ENCODE peak calls at places on chromosomes 4 and X, in six cellular contexts. D is A549, W is HEK293T, V is K562, A is HepG2, P is GM12878. K is an unnamed sample.

GRCh38 chrX:153414838-153415552 is 3.7 kb downstream of the ZFP92 start:
- DNase-seq in D (no peak), W (no peak), V (no peak), A (no peak), P (no peak), K (no peak)

GRCh38 chr4:26525751-26526150 is 35.5 kb upstream of the CCKAR start:
- DNase-seq in D (no peak), W (no peak), V (no peak), A (no peak), P (no peak), K (peak)

GRCh38 chr4:4594531-4594930 is 52.7 kb upstream of the STX18 start:
- DNase-seq in D (no peak), W (no peak), V (no peak), A (no peak), P (no peak), K (no peak)

GRCh38 chr4:78288327-78288726 is 231.2 kb downstream of the FRAS1 start:
- DNase-seq in D (no peak), W (no peak), V (no peak), A (no peak), P (no peak), K (no peak)

GRCh38 chrX:118528089-118528753 is 32.6 kb downstream of the DOCK11 start:
- DNase-seq in D (no peak), W (no peak), V (no peak), A (no peak), P (peak), K (no peak)

GRCh38 chr4:24067781-24068193 is 177.9 kb upstream of the PPARGC1A start:
- DNase-seq in D (no peak), W (no peak), V (no peak), A (no peak), P (no peak), K (peak)

GRCh38 chr4:7902101-7902553 is 37.5 kb downstream of the AFAP1 start:
- DNase-seq in D (no peak), W (no peak), V (no peak), A (no peak), P (no peak), K (no peak)

GRCh38 chr4:117783716-117784115 is 250.6 kb upstream of the NDST3 start:
- DNase-seq in D (no peak), W (no peak), V (no peak), A (no peak), P (no peak), K (peak)

GRCh38 chrX:10395179-10395578 is 225.2 kb downstream of the MID1 start:
- DNase-seq in D (no peak), W (no peak), V (no peak), A (no peak), P (no peak), K (no peak)

GRCh38 chrX:64204701-64205440 is 637 bp downstream of the AMER1 start:
- DNase-seq in D (peak), W (peak), V (peak), A (peak), P (no peak), K (peak)

GRCh38 chrX:103791826-103792458 is 15.3 kb downstream of the PLP1 start:
- DNase-seq in D (no peak), W (no peak), V (no peak), A (no peak), P (no peak), K (peak)

GRCh38 chrX:17616936-17617335 is 120.4 kb upstream of the SCML1 start:
- DNase-seq in D (no peak), W (no peak), V (no peak), A (no peak), P (no peak), K (no peak)

GRCh38 chr4:8393593-8394038 is 46.9 kb downstream of the ACOX3 start:
- DNase-seq in D (peak), W (no peak), V (no peak), A (no peak), P (no peak), K (peak)

GRCh38 chr4:77579406-77580076 is 26.1 kb upstream of the CXCL13 start:
- DNase-seq in D (peak), W (no peak), V (no peak), A (no peak), P (no peak), K (peak)

DNA sequence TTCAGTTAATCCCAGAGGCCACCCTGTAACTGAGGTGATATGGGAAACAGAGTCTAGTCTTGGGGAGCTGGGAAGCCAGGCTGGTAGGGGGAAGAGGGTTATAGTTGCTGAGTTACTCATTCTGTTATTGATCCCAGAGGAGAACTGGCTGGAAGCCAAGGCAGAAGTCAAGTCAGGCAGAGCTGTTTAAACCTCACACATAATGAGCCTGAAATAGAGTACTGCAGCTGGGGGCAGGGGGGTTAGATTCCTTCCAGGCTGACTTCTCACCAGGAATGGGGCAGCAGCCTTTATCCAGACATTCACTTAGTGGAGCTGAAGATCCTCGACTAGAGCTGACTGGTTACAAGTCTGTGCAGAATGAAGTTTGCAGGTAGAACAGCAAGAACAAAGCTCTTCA is 144.9 kb downstream of the C4orf33 start:
- DNase-seq in D (no peak), W (no peak), V (no peak), A (no peak), P (no peak), K (no peak)
- TF ChIP-seq BHLHE40 in D (no peak), W (no peak), V (no peak), A (no peak), P (no peak), K (no peak)

DNA sequence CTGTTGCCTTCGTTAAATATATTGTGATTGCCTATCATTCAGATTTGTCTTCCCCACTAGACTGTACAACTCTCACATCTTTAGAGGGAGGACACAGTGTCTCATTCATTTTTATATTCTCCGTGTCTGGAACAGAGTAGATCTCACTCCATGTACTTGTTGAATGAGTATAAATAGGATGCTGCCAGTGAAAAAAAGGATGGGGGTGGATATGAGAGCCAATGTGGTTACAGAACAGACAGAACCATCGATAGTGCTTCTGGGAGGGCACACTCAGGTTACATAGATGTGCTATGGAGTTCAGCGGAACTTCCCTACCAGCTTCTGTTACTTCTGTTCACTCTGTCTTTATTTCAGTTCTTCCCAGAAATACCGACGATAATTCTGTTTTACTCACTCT is 66.9 kb downstream of the SH2D1A start:
- DNase-seq in D (no peak), W (no peak), V (no peak), A (no peak), P (no peak), K (no peak)
- TF ChIP-seq BHLHE40 in D (no peak), W (no peak), V (no peak), A (no peak), P (no peak), K (no peak)

GRCh38 chr4:154593868-154594267 is 3.3 kb upstream of the FGA start:
- DNase-seq in D (no peak), W (no peak), V (no peak), A (no peak), P (no peak), K (no peak)
- TF ChIP-seq BHLHE40 in D (no peak), W (no peak), V (no peak), A (no peak), P (no peak), K (no peak)

GRCh38 chrX:72498782-72499181 is 73.9 kb downstream of the HDAC8 start:
- DNase-seq in D (no peak), W (no peak), V (no peak), A (no peak), P (peak), K (no peak)
- TF ChIP-seq BHLHE40 in D (no peak), W (no peak), V (no peak), A (no peak), P (no peak), K (no peak)

GRCh38 chrX:47097018-47097417 is 18.8 kb downstream of the RGN start:
- DNase-seq in D (no peak), W (no peak), V (no peak), A (no peak), P (no peak), K (no peak)
- TF ChIP-seq BHLHE40 in D (no peak), W (no peak), V (no peak), A (no peak), P (no peak), K (no peak)

DNA sequence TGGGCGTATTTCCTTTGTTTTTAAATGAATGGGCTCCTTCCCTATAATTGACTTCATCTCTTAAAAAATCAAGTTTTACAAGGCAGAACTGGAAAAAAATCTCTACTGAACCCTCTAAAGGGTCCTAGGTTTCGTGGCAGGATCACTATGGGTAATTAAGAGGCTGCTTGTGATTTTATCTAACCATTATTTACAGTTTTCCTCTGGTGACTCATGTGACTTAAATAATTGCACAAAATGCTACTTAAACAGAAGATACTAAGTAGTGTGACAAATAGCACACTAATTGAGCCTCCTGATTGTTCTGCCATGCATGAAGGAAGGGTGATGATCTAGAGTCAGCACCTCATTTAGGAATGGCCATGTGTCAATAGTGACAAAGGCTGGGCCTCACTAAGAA is 35.5 kb downstream of the OFD1 start:
- DNase-seq in D (no peak), W (no peak), V (no peak), A (no peak), P (no peak), K (no peak)
- TF ChIP-seq BHLHE40 in D (no peak), W (no peak), V (no peak), A (no peak), P (no peak), K (no peak)

GRCh38 chrX:19683817-19684216 is 168.5 kb upstream of the MAP3K15 start:
- DNase-seq in D (no peak), W (no peak), V (no peak), A (no peak), P (no peak), K (no peak)

GRCh38 chrX:19682712-19683331 is 167.5 kb upstream of the MAP3K15 start:
- DNase-seq in D (no peak), W (peak), V (no peak), A (no peak), P (no peak), K (peak)

GRCh38 chrX:19684265-19684664 is 169.0 kb upstream of the MAP3K15 start:
- DNase-seq in D (no peak), W (no peak), V (no peak), A (no peak), P (no peak), K (no peak)

GRCh38 chrX:19680580-19680979 is 165.3 kb upstream of the MAP3K15 start:
- DNase-seq in D (no peak), W (no peak), V (no peak), A (no peak), P (no peak), K (no peak)

DNA sequence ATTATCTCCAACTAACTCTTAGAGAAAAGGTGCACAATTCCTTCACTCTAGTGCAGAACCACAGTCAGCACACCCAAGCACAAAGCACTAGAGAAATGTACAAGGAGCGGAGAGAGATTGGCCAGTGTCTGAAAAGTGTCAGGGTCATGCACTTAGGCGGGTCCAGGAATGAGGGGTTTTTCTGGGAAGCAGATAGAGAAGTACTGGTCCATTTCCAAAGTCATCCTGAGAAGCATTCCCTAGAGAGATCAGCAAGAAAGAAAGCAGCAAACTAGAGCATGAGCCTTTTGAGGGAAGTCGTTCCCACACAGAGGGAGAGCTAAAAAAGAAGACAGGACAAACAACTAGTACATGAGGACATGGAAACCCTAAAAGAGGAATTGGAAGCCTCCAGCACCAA is 168.1 kb upstream of the MAP3K15 start:
- DNase-seq in D (no peak), W (no peak), V (no peak), A (no peak), P (no peak), K (no peak)
- TF ChIP-seq BHLHE40 in D (no peak), W (no peak), V (no peak), A (no peak), P (no peak), K (no peak)

K was measured in IMR-90.